ENCODE peak calls at places on chromosomes 11 and 22, in ten cellular contexts. P is central memory CD8-positive, alpha-beta T cell; K is A549; J is activated CD8-positive, alpha-beta T cell treated with anti-CD3 and anti-CD28 coated beads for 36 hours; Z is naive B cell; C is stimulated activated effector memory CD8-positive, alpha-beta T cell treated with anti-CD3 and anti-CD28 coated beads, Interleukin-12 subunit alpha, Interleukin-12 subunit beta, amount 100 ng/mL, for 72 hours; G is left lung; A is activated T-cell treated with anti-CD3 and anti-CD28 coated beads, Interleukin-2, amount 50 U/mL, for 4 hours; Y is left cardiac atrium; S is activated CD8-positive, alpha-beta memory T cell treated with anti-CD3 and anti-CD28 coated beads, Interleukin-2, amount 10 ng/mL, durations not matched to agents 7 days and 5 days. N is an unnamed sample.

GRCh38 chr11:12274558-12275197 is 102.7 kb upstream of the PARVA start:
- ATAC-seq in A (no peak), K (no peak), Z (no peak), J (no peak), Y (peak; percentile 10), S (no peak), G (no peak), C (peak; percentile 15), P (no peak), N (no peak)

GRCh38 chr22:18042685-18043084 is 18.3 kb upstream of the MICAL3 start:
- ATAC-seq in G (no peak), S (no peak), J (no peak), K (no peak), Y (peak; percentile 29), A (no peak), C (no peak), Z (no peak), P (no peak), N (no peak)

GRCh38 chr22:41216984-41217383 is 11.9 kb downstream of the L3MBTL2 start:
- ATAC-seq in G (peak; percentile 74), A (no peak), J (no peak), C (no peak), P (no peak), Y (peak; percentile 24), K (no peak), Z (no peak), S (no peak), N (peak; percentile 34)

GRCh38 chr11:129637473-129637872 is 178.2 kb upstream of the TMEM45B start:
- ATAC-seq in K (peak; percentile 33), Z (no peak), G (no peak), P (no peak), A (no peak), J (peak; percentile 31), C (peak; percentile 54), S (peak; percentile 43), Y (no peak), N (no peak)

GRCh38 chr11:31910950-31911576 is 99.9 kb upstream of the PAX6 start:
- ATAC-seq in Z (no peak), S (no peak), K (no peak), G (no peak), J (no peak), Y (no peak), C (no peak), A (no peak), P (no peak), N (no peak)

GRCh38 chr11:111324277-111324720 is 26.0 kb downstream of the POU2AF3 start:
- ATAC-seq in C (no peak), Z (no peak), P (no peak), G (no peak), S (no peak), J (no peak), Y (peak; percentile 33), K (no peak), A (no peak), N (peak; percentile 34)

GRCh38 chr22:18997925-18998315 is 61.8 kb upstream of the PRODH start:
- ATAC-seq in K (no peak), Y (no peak), C (no peak), P (no peak), A (no peak), G (peak; percentile 26), Z (no peak), S (no peak), J (no peak), N (no peak)

GRCh38 chr22:38761202-38762162 is 5.7 kb upstream of the SUN2 start:
- ATAC-seq in K (no peak), Z (no peak), P (no peak), J (no peak), G (no peak), A (no peak), C (no peak), S (no peak), Y (no peak), N (no peak)

GRCh38 chr11:72741429-72741833 is 10.8 kb downstream of the ARAP1 start:
- ATAC-seq in S (no peak), K (no peak), Y (peak; percentile 24), J (no peak), P (no peak), G (peak; percentile 16), Z (no peak), C (no peak), A (no peak), N (peak; percentile 25)

GRCh38 chr22:46686221-46686872 is 51.7 kb downstream of the CERK start:
- ATAC-seq in A (no peak), K (no peak), J (no peak), G (peak; percentile 28), C (no peak), S (no peak), Y (peak; percentile 47), Z (no peak), P (no peak), N (no peak)

GRCh38 chr22:49548356-49549202 is 279.1 kb downstream of the BRD1 start:
- ATAC-seq in J (no peak), Y (no peak), Z (no peak), K (no peak), G (no peak), S (no peak), A (no peak), C (no peak), P (no peak), N (no peak)

GRCh38 chr11:3036419-3036818 is 20.8 kb downstream of the CARS1 start:
- ATAC-seq in G (peak; percentile 59), C (no peak), P (no peak), Y (peak; percentile 66), K (no peak), J (no peak), S (no peak), A (no peak), Z (peak; percentile 79), N (peak; percentile 25)

GRCh38 chr11:68998390-68998911 is 14.6 kb downstream of the MRGPRF start:
- ATAC-seq in S (no peak), Z (no peak), C (no peak), Y (no peak), A (no peak), G (no peak), P (no peak), K (no peak), J (no peak), N (no peak)

GRCh38 chr11:57779275-57779674 is 17.7 kb downstream of the CTNND1 start:
- ATAC-seq in G (peak; percentile 29), Y (peak; percentile 67), P (no peak), A (no peak), Z (no peak), K (peak; percentile 75), C (no peak), S (no peak), J (no peak), N (peak; percentile 60)

GRCh38 chr22:31753634-31754471 is at the start of gene DEPDC5:
- ATAC-seq in A (peak; percentile 80), P (peak; percentile 71), C (peak; percentile 88), G (peak; percentile 91), S (peak; percentile 82), J (peak; percentile 82), Z (peak; percentile 72), K (peak; percentile 89), Y (peak; percentile 92), N (peak; percentile 92)

GRCh38 chr11:3189193-3189843 is 24.2 kb upstream of the OSBPL5 start:
- ATAC-seq in Y (no peak), C (peak; percentile 13), P (no peak), A (no peak), J (no peak), S (no peak), K (no peak), Z (no peak), G (no peak), N (no peak)

GRCh38 chr11:14336507-14337503 is 22.2 kb downstream of the RRAS2 start:
- ATAC-seq in J (peak; percentile 96), K (peak; percentile 100), A (peak; percentile 97), S (peak; percentile 95), P (peak; percentile 46), Y (peak; percentile 89), Z (no peak), G (peak; percentile 56), C (peak; percentile 100), N (no peak)

GRCh38 chr11:61955416-61956135 is 5.4 kb downstream of the BEST1 start:
- ATAC-seq in Z (peak; percentile 76), J (peak; percentile 73), A (peak; percentile 70), S (peak; percentile 38), K (no peak), P (peak; percentile 61), C (peak; percentile 65), Y (peak; percentile 54), G (peak; percentile 46), N (peak; percentile 52)

GRCh38 chr11:36091256-36091811 is 147.5 kb downstream of the LDLRAD3 start:
- ATAC-seq in G (no peak), J (no peak), P (no peak), K (no peak), Y (peak; percentile 29), Z (no peak), S (no peak), C (no peak), A (no peak), N (no peak)

GRCh38 chr22:49760630-49761571 is 66.8 kb downstream of the BRD1 start:
- ATAC-seq in Z (no peak), A (no peak), K (no peak), Y (no peak), J (peak; percentile 77), P (no peak), S (peak; percentile 66), G (no peak), C (peak; percentile 33), N (no peak)

GRCh38 chr11:120279490-120279889 is 39.5 kb downstream of the POU2F3 start:
- ATAC-seq in Y (no peak), Z (no peak), C (no peak), S (no peak), G (no peak), P (no peak), K (no peak), J (no peak), A (no peak), N (no peak)

GRCh38 chr11:114345575-114346222 is 49.5 kb downstream of the NNMT start:
- ATAC-seq in K (no peak), A (no peak), S (no peak), J (no peak), Z (no peak), G (no peak), P (no peak), C (no peak), Y (no peak), N (no peak)

GRCh38 chr11:24634606-24635160 is 137.8 kb downstream of the LUZP2 start:
- ATAC-seq in C (no peak), Z (no peak), J (no peak), Y (no peak), S (no peak), G (no peak), K (no peak), A (no peak), P (no peak), N (no peak)

GRCh38 chr11:70312401-70313357 is 42.2 kb downstream of the PPFIA1 start:
- ATAC-seq in K (peak; percentile 13), C (no peak), G (no peak), Z (no peak), P (no peak), J (no peak), Y (peak; percentile 64), A (no peak), S (no peak), N (no peak)

GRCh38 chr22:44191036-44191454 is 10.3 kb downstream of the PARVG start:
- ATAC-seq in J (peak; percentile 87), K (no peak), C (peak; percentile 87), Y (no peak), A (peak; percentile 81), P (peak; percentile 73), G (no peak), S (peak; percentile 59), Z (peak; percentile 92), N (no peak)

N was measured in gastroesophageal sphincter.